ENCODE peak calls at places on chromosomes 7 and 10, in four cellular contexts. E is hepatocyte, O is IMR-90, I is GM23338. R is an unnamed sample.

GRCh38 chr10:14584643-14585042 is 190.1 kb downstream of the FAM107B start:
- DNase-seq in I (peak; percentile 12), O (no peak), E (no peak), R (no peak)

GRCh38 chr10:97204826-97205679 is 19.3 kb upstream of the SLIT1 start:
- DNase-seq in I (no peak), O (no peak), E (no peak), R (no peak)

GRCh38 chr7:74097937-74098614 is 14.5 kb downstream of the LIMK1 start:
- DNase-seq in I (no peak), O (peak; percentile 96), E (peak; percentile 59), R (peak; percentile 99)

GRCh38 chr7:68744036-68744435 is 854.2 kb upstream of the AUTS2 start:
- DNase-seq in E (no peak), I (no peak), O (no peak), R (no peak)

GRCh38 chr7:42566981-42567510 is 330.0 kb upstream of the GLI3 start:
- DNase-seq in E (no peak), O (no peak), I (no peak), R (no peak)

GRCh38 chr10:114767101-114767588 is 54.4 kb upstream of the FHIP2A start:
- DNase-seq in E (no peak), I (no peak), O (peak; percentile 74), R (peak; percentile 95)

GRCh38 chr10:48678041-48678440 is 6.6 kb upstream of the WDFY4 start:
- DNase-seq in O (no peak), E (no peak), I (no peak), R (no peak)

GRCh38 chr7:66330961-66331360 is 125.8 kb downstream of the TPST1 start:
- DNase-seq in O (peak; percentile 52), I (no peak), E (peak; percentile 16), R (no peak)

GRCh38 chr10:77458986-77459590 is 178.5 kb downstream of the KCNMA1 start:
- DNase-seq in E (no peak), I (no peak), O (peak; percentile 49), R (peak; percentile 82)

GRCh38 chr7:24729365-24730017 is 27.8 kb downstream of the GSDME start:
- DNase-seq in E (no peak), O (no peak), I (no peak), R (no peak)

GRCh38 chr7:17234398-17235021 is 63.9 kb upstream of the AHR start:
- DNase-seq in I (peak; percentile 2), E (peak; percentile 85), O (peak; percentile 95), R (peak; percentile 32)

GRCh38 chr10:818526-819220 is 112.8 kb downstream of the LARP4B start:
- DNase-seq in O (no peak), I (no peak), E (no peak), R (no peak)

GRCh38 chr10:33507662-33508425 is 173.4 kb upstream of the NRP1 start:
- DNase-seq in E (peak; percentile 41), I (no peak), O (peak; percentile 43), R (no peak)

GRCh38 chr10:31419394-31420063 is 100.5 kb downstream of the ZEB1 start:
- DNase-seq in O (peak; percentile 55), I (no peak), E (no peak), R (no peak)

GRCh38 chr10:29882766-29883165 is 176.6 kb downstream of the JCAD start:
- DNase-seq in O (no peak), E (no peak), I (no peak), R (no peak)

GRCh38 chr7:144018065-144018464 is 17.9 kb downstream of the OR6B1 start:
- DNase-seq in I (no peak), E (no peak), O (no peak), R (no peak)

GRCh38 chr7:6157685-6158423 is 114.6 kb downstream of the CYTH3 start:
- DNase-seq in E (no peak), I (no peak), O (no peak), R (peak; percentile 53)

GRCh38 chr10:88115968-88116367 is 252.5 kb downstream of the PTEN start:
- DNase-seq in E (no peak), O (peak; percentile 88), I (no peak), R (peak; percentile 55)

GRCh38 chr7:73851410-73852338 is 9.3 kb upstream of the TMEM270 start:
- DNase-seq in O (peak; percentile 99), E (peak; percentile 80), I (no peak), R (peak; percentile 94)

GRCh38 chr10:103564799-103565365 is 71.4 kb downstream of the NEURL1 start:
- DNase-seq in E (peak; percentile 49), O (no peak), I (peak; percentile 87), R (peak; percentile 88)

GRCh38 chr7:90705391-90706066 is 109.4 kb downstream of the CDK14 start:
- DNase-seq in E (no peak), I (no peak), O (no peak), R (no peak)

GRCh38 chr7:109549461-109549860 is 979.8 kb downstream of the DNAJB9 start:
- DNase-seq in O (no peak), E (no peak), I (no peak), R (no peak)

GRCh38 chr10:35684625-35685024 is 42.5 kb upstream of the FZD8 start:
- DNase-seq in I (peak; percentile 28), O (no peak), E (no peak), R (no peak)

GRCh38 chr7:37488163-37488759 is 39.6 kb upstream of the ELMO1 start:
- DNase-seq in I (peak; percentile 11), O (no peak), E (no peak), R (no peak)

GRCh38 chr10:102714621-102715455 is at the start of gene SFXN2:
- DNase-seq in E (peak; percentile 55), O (no peak), I (peak; percentile 75), R (no peak)

GRCh38 chr10:29555091-29555745 is 79.6 kb downstream of the SVIL start:
- DNase-seq in O (peak; percentile 9), E (no peak), I (no peak), R (no peak)

DNA sequence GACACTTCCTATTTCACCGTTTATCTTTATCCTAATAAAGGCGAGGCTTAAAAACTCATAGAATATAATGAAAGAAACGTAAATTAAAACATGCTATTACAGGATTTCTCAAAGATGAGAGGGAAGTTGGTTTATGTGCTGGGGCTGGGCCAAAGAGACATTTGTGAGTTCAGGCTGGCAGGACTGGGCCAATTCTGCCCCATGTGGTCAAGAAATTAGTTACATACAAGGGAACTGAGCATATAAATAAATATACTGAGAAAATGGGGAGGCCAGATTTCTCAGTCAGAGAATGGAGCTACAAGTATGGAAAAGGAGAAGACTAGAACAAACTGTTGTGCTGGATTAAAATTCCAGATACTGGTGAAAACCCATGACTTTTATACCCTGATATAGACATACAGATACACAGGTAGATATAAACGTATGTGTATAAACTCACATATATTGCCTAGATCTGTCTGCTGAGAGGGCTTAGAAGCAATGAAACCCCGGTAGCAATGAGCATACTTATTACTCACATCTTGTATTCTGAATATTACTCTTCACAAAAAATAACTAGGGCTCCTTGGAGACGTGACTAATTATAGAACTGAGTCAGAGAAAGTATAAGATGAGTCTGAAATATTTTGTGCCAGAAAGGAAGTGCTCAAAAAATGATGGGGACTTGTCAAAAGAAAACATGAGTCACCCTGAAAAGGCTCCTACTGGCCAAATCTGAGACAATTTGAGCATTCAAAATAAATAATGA is 155.7 kb upstream of the FGFR2 start:
- DNase-seq in E (no peak), I (peak; percentile 43), O (peak; percentile 87), R (peak; percentile 83)
- TF ChIP-seq CTCF in E (peak; percentile 35), I (peak; percentile 49), O (peak; percentile 48), R (peak; percentile 52)

DNA sequence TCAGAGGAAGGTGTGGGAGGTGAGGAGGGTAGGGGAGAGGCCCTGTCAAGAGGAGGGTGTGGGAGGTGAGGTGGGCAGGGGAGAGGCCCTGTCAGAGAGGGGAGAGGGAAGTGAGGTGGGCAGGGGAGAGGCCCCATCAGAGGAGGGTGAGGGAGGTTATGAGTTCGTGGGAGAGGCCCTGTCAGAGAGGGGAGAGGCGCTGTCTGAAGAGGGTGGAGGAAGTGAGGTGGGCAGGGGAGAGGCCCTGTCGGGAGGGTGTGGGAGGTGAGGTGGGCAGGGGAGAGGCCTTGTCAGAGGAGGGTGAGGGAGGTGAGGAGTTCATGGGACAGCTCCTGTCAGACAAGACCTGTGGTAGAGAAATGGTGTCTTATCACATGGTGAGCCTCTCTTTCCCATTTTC is 74.4 kb downstream of the INPP5A start:
- DNase-seq in O (no peak), I (no peak), E (no peak), R (peak; percentile 86)
- H4K20me1 ChIP-seq in O (peaks cover 64% of the 10 kb centered on the region), I (no peaks in the 10 kb centered on the region), E (peaks cover 5% of the 10 kb centered on the region), R (peaks cover 35% of the 10 kb centered on the region)

GRCh38 chr7:134535919-134536299 is 8.5 kb downstream of the AKR1B10 start:
- DNase-seq in O (no peak), E (no peak), I (no peak), R (no peak)

GRCh38 chr7:134532155-134533089 is 5.1 kb downstream of the AKR1B10 start:
- DNase-seq in O (no peak), I (no peak), E (no peak), R (no peak)

GRCh38 chr7:134534633-134535032 is 7.3 kb downstream of the AKR1B10 start:
- DNase-seq in I (no peak), E (no peak), O (no peak), R (no peak)

GRCh38 chr7:134535272-134535918 is 8.0 kb downstream of the AKR1B10 start:
- DNase-seq in I (no peak), O (no peak), E (no peak), R (no peak)

GRCh38 chr7:134533288-134533771 is 6.0 kb downstream of the AKR1B10 start:
- DNase-seq in I (no peak), O (peak; percentile 21), E (no peak), R (no peak)
- TF ChIP-seq CTCF in I (no peak), O (no peak), E (no peak), R (no peak)

GRCh38 chr7:94513565-94513860 is 3.9 kb downstream of the CASD1 start:
- DNase-seq in I (no peak), O (peak; percentile 10), E (no peak), R (no peak)

GRCh38 chr7:94511763-94512162 is 2.2 kb downstream of the CASD1 start:
- DNase-seq in I (no peak), O (peak; percentile 13), E (no peak), R (no peak)

GRCh38 chr7:94514917-94515316 is 5.3 kb downstream of the CASD1 start:
- DNase-seq in E (no peak), I (no peak), O (no peak), R (no peak)

GRCh38 chr7:94514140-94514889 is 4.7 kb downstream of the CASD1 start:
- DNase-seq in O (no peak), E (no peak), I (no peak), R (no peak)

DNA sequence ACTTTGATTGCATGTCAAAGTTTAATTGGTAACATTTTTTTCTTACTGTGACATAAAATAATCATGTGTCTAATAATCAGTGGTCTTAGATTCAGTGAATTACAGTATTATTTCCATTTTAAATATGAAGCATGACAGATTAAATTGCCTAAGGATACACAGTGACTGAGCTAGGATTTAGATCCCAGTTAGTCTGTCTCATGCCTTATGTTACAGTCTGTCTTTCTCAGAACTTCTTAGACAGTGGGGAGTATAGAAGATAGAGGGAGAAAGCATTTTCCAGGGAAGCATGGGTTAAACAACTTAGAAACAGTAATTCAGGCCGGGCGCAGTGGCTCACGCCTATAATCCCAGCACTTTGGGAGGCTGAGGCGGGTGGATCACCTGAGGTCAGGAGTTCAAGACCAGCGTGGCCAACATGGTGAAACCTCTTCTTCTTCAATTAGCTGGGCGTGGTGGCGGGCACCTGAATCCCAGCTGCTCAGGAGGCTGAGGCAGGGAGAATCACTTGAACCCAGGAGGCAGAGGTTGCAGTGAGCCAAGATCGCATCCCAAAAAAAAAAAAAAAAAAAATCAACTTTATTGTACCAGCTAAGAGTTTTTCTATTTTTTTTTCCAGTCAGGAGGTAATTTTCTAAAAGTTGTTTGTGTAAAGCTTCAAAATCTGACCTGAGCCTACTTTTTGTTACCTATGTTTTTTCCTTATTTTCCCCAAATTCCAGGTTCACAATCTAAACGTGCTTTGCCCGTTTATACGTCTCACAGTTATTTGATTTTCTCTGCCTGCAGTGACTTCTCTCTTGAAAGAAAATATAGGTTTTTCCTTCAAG is 3.3 kb downstream of the CASD1 start:
- DNase-seq in I (no peak), E (no peak), O (no peak), R (no peak)
- H4K20me1 ChIP-seq in I (peaks cover 3% of the 10 kb centered on the region), E (peaks cover 3% of the 10 kb centered on the region), O (no peaks in the 10 kb centered on the region), R (peaks cover 6% of the 10 kb centered on the region)